ENCODE peak calls at places on chromosomes 5 and 9, in eight cellular contexts. A is suprapubic skin, Q is endothelial cell of umbilical vein, X is mucosa of descending colon, P is HL-60, U is ovary, S is HCT116, W is keratinocyte. H is an unnamed sample.

GRCh38 chr5:57277085-57277484 is 103.2 kb downstream of the GPBP1 start:
- DNase-seq in Q (peak; percentile 54), X (no peak), U (no peak), S (peak; percentile 13), P (no peak), A (no peak), W (no peak), H (peak; percentile 44)

GRCh38 chr9:127987103-127987614 is 6.4 kb upstream of the EEIG1 start:
- DNase-seq in S (no peak), X (no peak), U (no peak), Q (no peak), W (no peak), A (no peak), P (no peak), H (no peak)

GRCh38 chr9:127133739-127134167 is 11.3 kb upstream of the ANGPTL2 start:
- DNase-seq in U (peak; percentile 81), W (no peak), X (peak; percentile 47), P (no peak), S (no peak), Q (no peak), A (no peak), H (peak; percentile 85)

GRCh38 chr5:14306415-14306814 is 163.3 kb downstream of the TRIO start:
- DNase-seq in P (no peak), X (no peak), U (no peak), A (no peak), W (no peak), S (no peak), Q (no peak), H (no peak)

GRCh38 chr5:93130623-93131022 is 450.4 kb downstream of the NR2F1-AS1 start:
- DNase-seq in P (no peak), W (no peak), X (no peak), U (no peak), Q (no peak), A (no peak), S (no peak), H (no peak)

GRCh38 chr5:113574417-113574816 is 60.9 kb downstream of the YTHDC2 start:
- DNase-seq in W (peak; percentile 1), S (no peak), X (no peak), A (no peak), U (no peak), P (no peak), Q (no peak), H (peak; percentile 77)

GRCh38 chr5:78696637-78697036 is 48.1 kb upstream of the LHFPL2 start:
- DNase-seq in W (no peak), S (no peak), A (no peak), X (no peak), Q (peak; percentile 53), U (no peak), P (no peak), H (no peak)

GRCh38 chr5:154320690-154321089 is 125.1 kb upstream of the SAP30L start:
- DNase-seq in P (no peak), U (no peak), X (no peak), S (no peak), A (no peak), W (no peak), Q (no peak), H (peak; percentile 23)

GRCh38 chr9:129720865-129721545 is 31.8 kb downstream of the PTGES start:
- DNase-seq in X (no peak), A (no peak), U (no peak), Q (no peak), W (no peak), S (no peak), P (no peak), H (no peak)

GRCh38 chr5:135553688-135554462 is 18.1 kb upstream of the NEUROG1 start:
- DNase-seq in A (no peak), U (no peak), X (peak; percentile 63), S (peak; percentile 43), P (no peak), W (no peak), Q (no peak), H (no peak)
- H3K4me3 ChIP-seq in A (no peak overlapping the region), U (no peak overlapping the region), X (no peak overlapping the region), S (no peak overlapping the region), P (no peak overlapping the region), W (peak overlapping the region; percentile 50), Q (no peak overlapping the region), H (no peak overlapping the region)

DNA sequence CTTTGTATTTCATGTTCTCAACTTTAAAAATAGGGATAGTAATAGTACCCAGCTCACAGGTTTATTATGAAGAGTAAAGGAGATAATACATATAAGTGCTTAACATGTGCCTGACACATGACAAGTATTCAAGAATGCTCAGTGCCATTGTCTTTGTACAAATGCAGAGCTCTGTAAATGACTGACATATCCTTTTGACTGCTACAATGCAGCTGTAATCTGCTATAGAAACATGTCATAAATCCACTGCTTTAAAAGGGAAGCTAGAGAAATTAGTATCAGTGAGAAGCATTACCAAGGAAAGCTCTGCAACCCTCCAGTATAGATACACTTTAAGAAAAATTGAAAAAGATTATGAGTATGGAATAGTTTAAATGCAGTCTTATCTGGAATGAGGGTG is 18.0 kb downstream of the ERAP1 start:
- DNase-seq in A (no peak), U (no peak), X (no peak), Q (no peak), S (no peak), P (no peak), W (no peak), H (no peak)
- TF ChIP-seq CTCF in A (no peak), U (no peak), X (no peak), Q (no peak), S (no peak), P (no peak), W (no peak), H (no peak)

GRCh38 chr9:74950456-74950855 is 2.3 kb downstream of the C9orf40 start:
- DNase-seq in U (no peak), W (no peak), A (no peak), P (no peak), Q (no peak), X (no peak), S (no peak), H (peak; percentile 14)

GRCh38 chr9:74949859-74950258 is 2.9 kb downstream of the C9orf40 start:
- DNase-seq in Q (no peak), S (no peak), U (no peak), P (no peak), X (no peak), A (no peak), W (no peak), H (no peak)

GRCh38 chr9:74952281-74953151 is at the start of gene C9orf40:
- DNase-seq in P (peak; percentile 82), U (peak; percentile 92), X (peak; percentile 95), S (peak; percentile 81), Q (peak; percentile 86), A (peak; percentile 93), W (peak; percentile 21), H (peak; percentile 96)

GRCh38 chr9:74951725-74952151 is 974 bp downstream of the C9orf40 start:
- DNase-seq in Q (peak; percentile 52), W (no peak), S (no peak), X (peak; percentile 62), A (peak; percentile 68), U (peak; percentile 57), P (no peak), H (peak; percentile 67)

DNA sequence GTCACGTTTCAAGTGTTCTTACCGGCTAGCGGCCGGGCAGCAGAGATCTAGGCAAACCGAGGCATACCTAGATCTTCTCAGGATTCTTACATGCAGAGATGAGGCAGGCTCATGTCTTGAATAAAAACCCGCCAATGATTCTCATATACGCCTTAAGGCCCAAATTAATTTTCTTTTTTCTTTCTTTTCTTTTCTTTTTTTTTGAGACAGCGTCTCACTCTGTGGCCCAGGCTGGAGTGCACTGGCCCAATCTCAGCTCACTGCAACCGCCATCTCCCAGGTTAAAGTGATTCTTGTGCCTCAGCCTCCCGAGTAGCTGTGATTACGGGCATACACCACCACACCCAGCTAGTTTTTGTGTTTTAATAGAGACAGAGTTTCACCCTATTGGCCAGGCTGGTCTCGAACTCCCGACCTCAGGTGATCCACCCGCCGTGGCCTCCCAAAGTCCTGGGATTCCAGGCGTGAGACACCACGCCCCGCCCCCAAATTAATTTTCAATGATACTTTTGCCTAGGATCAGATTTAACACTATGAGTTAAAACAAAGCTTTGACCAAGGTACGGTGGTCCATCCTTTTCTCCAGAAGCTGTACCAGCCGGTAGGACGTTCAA is 1.5 kb downstream of the C9orf40 start:
- DNase-seq in A (no peak), Q (no peak), X (peak; percentile 39), P (no peak), S (no peak), W (no peak), U (no peak), H (no peak)
- H3K4me3 ChIP-seq in A (peak overlapping the region; percentile 80), Q (peak overlapping the region; percentile 91), X (peak overlapping the region; percentile 79), P (peak overlapping the region; percentile 72), S (peak overlapping the region; percentile 86), W (peak overlapping the region; percentile 89), U (peak overlapping the region; percentile 81), H (peak overlapping the region; percentile 97)

GRCh38 chr9:77750284-77750683 is 102.2 kb upstream of the GNA14 start:
- DNase-seq in U (no peak), P (no peak), S (no peak), W (no peak), X (no peak), A (no peak), Q (peak; percentile 70), H (no peak)

GRCh38 chr9:77752566-77752965 is 104.4 kb upstream of the GNA14 start:
- DNase-seq in X (no peak), W (no peak), A (no peak), P (no peak), U (no peak), S (no peak), Q (no peak), H (peak; percentile 86)

GRCh38 chr9:77753183-77753582 is 105.1 kb upstream of the GNA14 start:
- DNase-seq in X (no peak), S (no peak), W (no peak), P (no peak), Q (no peak), A (no peak), U (no peak), H (no peak)

GRCh38 chr9:77750981-77751340 is 102.8 kb upstream of the GNA14 start:
- DNase-seq in U (no peak), S (no peak), P (no peak), Q (peak; percentile 24), X (no peak), A (no peak), W (no peak), H (no peak)

GRCh38 chr9:77751341-77752091 is 103.4 kb upstream of the GNA14 start:
- DNase-seq in P (no peak), A (no peak), W (no peak), X (peak; percentile 70), S (peak; percentile 12), U (no peak), Q (peak; percentile 85), H (peak; percentile 82)
- TF ChIP-seq CTCF in P (peak; percentile 8), A (peak; percentile 11), W (peak; percentile 56), X (peak; percentile 17), S (peak; percentile 39), U (peak; percentile 12), Q (peak; percentile 56), H (peak; percentile 27)